ENCODE peak calls at places on chromosomes 3 and 15, in nine cellular contexts. F is fibroblast of mammary gland; M is Calu3; X is cardiac fibroblast; V is transverse colon; U is CD4-positive, alpha-beta T cell; T is pancreas; B is ovary; L is esophagus muscularis mucosa. O is an unnamed sample.

GRCh38 chr15:66654718-66655375 is 47.2 kb upstream of the SMAD6 start:
- DNase-seq in F (no peak), M (peak), X (no peak), V (no peak), U (no peak), T (no peak), B (peak), L (no peak), O (no peak)

GRCh38 chr3:112582242-112582874 is 20.5 kb downstream of the SLC35A5 start:
- DNase-seq in F (peak), M (peak), X (peak), V (no peak), U (no peak), T (no peak), B (peak), L (no peak), O (peak)

GRCh38 chr3:161171113-161171512 is 50.0 kb upstream of the NMD3 start:
- DNase-seq in F (peak), M (no peak), X (peak), V (no peak), U (no peak), T (no peak), B (peak), L (no peak), O (no peak)

GRCh38 chr15:74784854-74785715 is 3.2 kb downstream of the CSK start:
- DNase-seq in F (no peak), M (no peak), X (no peak), V (no peak), U (no peak), T (no peak), B (no peak), L (no peak), O (no peak)

GRCh38 chr3:48435774-48436476 is 4.0 kb downstream of the CCDC51 start:
- DNase-seq in F (peak), M (peak), X (peak), V (peak), U (peak), T (peak), B (peak), L (no peak), O (peak)

GRCh38 chr3:155242342-155242741 is 51.1 kb downstream of the STRIT1 start:
- DNase-seq in F (peak), M (no peak), X (peak), V (no peak), U (no peak), T (no peak), B (no peak), L (no peak), O (no peak)

GRCh38 chr15:39704235-39704634 is 78.4 kb downstream of the FSIP1 start:
- DNase-seq in F (no peak), M (no peak), X (no peak), V (no peak), U (no peak), T (no peak), B (no peak), L (no peak), O (no peak)

GRCh38 chr3:61725851-61726333 is 164.5 kb downstream of the PTPRG start:
- DNase-seq in F (peak), M (no peak), X (peak), V (no peak), U (no peak), T (no peak), B (no peak), L (no peak), O (no peak)

GRCh38 chr15:75198560-75199346 is 2.9 kb upstream of the C15orf39 start:
- DNase-seq in F (peak), M (no peak), X (peak), V (peak), U (no peak), T (no peak), B (no peak), L (no peak), O (no peak)

GRCh38 chr3:59817511-59817910 is 767.7 kb upstream of the CFAP20DC start:
- DNase-seq in F (no peak), M (no peak), X (no peak), V (no peak), U (no peak), T (no peak), B (no peak), L (no peak), O (no peak)

GRCh38 chr15:98745650-98746374 is 97.5 kb downstream of the IGF1R start:
- DNase-seq in F (no peak), M (no peak), X (peak), V (no peak), U (no peak), T (no peak), B (no peak), L (no peak), O (no peak)

GRCh38 chr3:190081387-190081786 is 39.3 kb downstream of the P3H2 start:
- DNase-seq in F (no peak), M (no peak), X (no peak), V (no peak), U (no peak), T (no peak), B (no peak), L (no peak), O (no peak)

GRCh38 chr3:129326591-129326990 is 47.9 kb downstream of the HMCES start:
- DNase-seq in F (no peak), M (no peak), X (no peak), V (no peak), U (no peak), T (no peak), B (no peak), L (no peak), O (no peak)

GRCh38 chr3:134309987-134310700 is 59.5 kb upstream of the RYK start:
- DNase-seq in F (no peak), M (no peak), X (no peak), V (peak), U (no peak), T (no peak), B (no peak), L (no peak), O (no peak)

GRCh38 chr3:51940648-51941421 is 869 bp downstream of the RRP9 start:
- DNase-seq in F (peak), M (no peak), X (peak), V (no peak), U (no peak), T (no peak), B (no peak), L (no peak), O (no peak)

GRCh38 chr3:99918720-99919119 is 101.1 kb downstream of the CMSS1 start:
- DNase-seq in F (no peak), M (no peak), X (peak), V (no peak), U (no peak), T (no peak), B (no peak), L (no peak), O (no peak)

GRCh38 chr3:46420931-46421330 is 13.9 kb downstream of the CCRL2 start:
- DNase-seq in F (no peak), M (no peak), X (no peak), V (no peak), U (no peak), T (no peak), B (no peak), L (no peak), O (no peak)

GRCh38 chr3:52873433-52874159 is 23.8 kb downstream of the STIMATE start:
- DNase-seq in F (peak), M (no peak), X (peak), V (no peak), U (no peak), T (no peak), B (no peak), L (no peak), O (peak)

GRCh38 chr3:11544413-11545181 is 99.1 kb downstream of the VGLL4 start:
- DNase-seq in F (peak), M (peak), X (peak), V (no peak), U (no peak), T (no peak), B (no peak), L (no peak), O (peak)

GRCh38 chr3:32105291-32106131 is 909 bp upstream of the GPD1L start:
- DNase-seq in F (peak), M (peak), X (no peak), V (peak), U (no peak), T (no peak), B (no peak), L (no peak), O (no peak)

GRCh38 chr3:48130321-48130881 is 57.8 kb downstream of the CDC25A start:
- DNase-seq in F (peak), M (no peak), X (peak), V (peak), U (no peak), T (no peak), B (peak), L (no peak), O (no peak)

GRCh38 chr3:119586707-119587317 is 7.5 kb downstream of the ADPRH start:
- DNase-seq in F (no peak), M (no peak), X (no peak), V (no peak), U (no peak), T (no peak), B (no peak), L (no peak), O (no peak)

GRCh38 chr15:78811124-78811824 is at the start of gene ADAMTS7:
- DNase-seq in F (peak), M (peak), X (peak), V (peak), U (peak), T (peak), B (peak), L (no peak), O (peak)

DNA sequence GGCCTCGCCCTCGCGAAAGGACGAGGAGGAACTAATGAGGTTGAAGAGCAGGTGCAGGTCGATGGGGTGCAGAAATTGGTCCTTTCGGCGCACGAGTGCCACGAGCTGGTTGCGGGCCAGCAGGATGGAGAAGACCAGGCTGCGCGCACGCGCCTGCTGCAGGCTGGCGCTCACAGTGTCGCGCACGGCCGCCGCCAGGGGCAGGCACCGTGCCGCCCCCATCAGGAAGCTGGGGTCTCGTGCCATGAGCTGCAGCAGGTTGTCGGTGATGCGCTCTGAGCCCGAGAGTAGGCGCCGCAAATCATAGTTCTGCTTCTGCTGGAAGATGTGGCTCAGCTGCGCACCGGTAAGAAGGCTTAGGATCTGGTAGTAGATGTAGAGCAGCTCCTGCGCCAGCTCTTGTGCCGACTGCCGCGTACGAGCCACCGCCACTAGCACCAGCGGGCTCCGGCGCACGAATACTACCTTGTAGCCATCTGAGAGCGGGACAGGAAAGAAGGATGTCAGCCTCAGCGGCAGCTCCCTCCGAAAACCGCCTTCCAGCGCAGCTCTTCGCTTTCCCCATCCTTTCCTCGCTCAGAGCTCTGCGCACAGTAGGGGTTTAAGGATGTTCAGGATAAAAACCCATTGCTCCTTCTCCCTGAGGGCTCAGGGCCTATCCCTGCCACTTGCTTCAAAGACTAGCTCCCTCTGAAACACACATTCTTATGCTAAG is 6.9 kb upstream of the MST1R start:
- DNase-seq in F (no peak), M (no peak), X (no peak), V (no peak), U (no peak), T (no peak), B (no peak), L (no peak), O (peak)
- TF ChIP-seq CTCF in F (no peak), M (no peak), X (no peak), V (no peak), U (no peak), T (no peak), B (no peak), L (no peak), O (no peak)

GRCh38 chr15:29935296-29936020 is 113.2 kb upstream of the TJP1 start:
- DNase-seq in F (peak), M (peak), X (no peak), V (peak), U (no peak), T (no peak), B (no peak), L (no peak), O (no peak)
- TF ChIP-seq CTCF in F (peak), M (no peak), X (peak), V (peak), U (no peak), T (no peak), B (no peak), L (no peak), O (no peak)

GRCh38 chr3:140093742-140094141 is 158.8 kb downstream of the CLSTN2 start:
- DNase-seq in F (peak), M (peak), X (peak), V (peak), U (no peak), T (peak), B (peak), L (no peak), O (no peak)

GRCh38 chr3:140089403-140090072 is 154.6 kb downstream of the CLSTN2 start:
- DNase-seq in F (no peak), M (no peak), X (no peak), V (no peak), U (no peak), T (no peak), B (no peak), L (no peak), O (no peak)

GRCh38 chr3:140096037-140096436 is 161.1 kb downstream of the CLSTN2 start:
- DNase-seq in F (no peak), M (no peak), X (no peak), V (no peak), U (no peak), T (no peak), B (no peak), L (no peak), O (no peak)

GRCh38 chr3:140091143-140091542 is 156.2 kb downstream of the CLSTN2 start:
- DNase-seq in F (no peak), M (no peak), X (no peak), V (no peak), U (no peak), T (no peak), B (no peak), L (no peak), O (no peak)

DNA sequence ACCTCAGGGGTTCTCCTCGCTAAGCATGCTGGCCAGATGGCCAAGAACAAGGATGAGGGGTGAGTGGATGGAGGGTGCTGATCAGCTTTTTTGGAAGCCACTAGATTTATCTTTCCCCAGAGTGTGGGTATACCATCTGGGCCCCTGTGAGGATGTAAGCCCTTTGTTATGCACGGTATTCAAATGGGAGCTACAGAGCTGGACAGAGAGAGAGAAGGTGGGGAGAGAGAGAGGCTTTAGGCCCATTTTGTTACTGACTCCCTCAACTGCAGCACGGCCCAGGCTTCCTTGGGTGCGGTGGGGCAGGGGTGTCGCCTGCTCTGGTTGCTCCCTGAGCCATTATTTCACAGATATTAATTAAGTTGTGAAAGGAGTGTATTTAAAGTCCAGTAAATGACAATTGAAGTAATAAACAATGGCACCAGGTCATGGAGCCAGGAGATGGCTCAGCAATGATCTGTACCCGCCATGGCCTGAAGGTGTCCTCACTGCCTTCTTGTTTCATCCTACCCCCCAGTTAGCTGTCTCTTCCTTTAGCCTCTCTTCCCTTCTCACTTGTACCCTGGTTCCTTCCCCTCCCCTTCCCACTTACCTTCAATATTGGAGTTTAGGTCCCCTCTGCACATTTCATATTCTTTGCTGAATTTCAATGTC is 158.0 kb downstream of the CLSTN2 start:
- DNase-seq in F (peak), M (no peak), X (no peak), V (no peak), U (no peak), T (no peak), B (no peak), L (no peak), O (no peak)
- TF ChIP-seq CTCF in F (peak), M (no peak), X (no peak), V (no peak), U (no peak), T (no peak), B (no peak), L (no peak), O (no peak)

DNA sequence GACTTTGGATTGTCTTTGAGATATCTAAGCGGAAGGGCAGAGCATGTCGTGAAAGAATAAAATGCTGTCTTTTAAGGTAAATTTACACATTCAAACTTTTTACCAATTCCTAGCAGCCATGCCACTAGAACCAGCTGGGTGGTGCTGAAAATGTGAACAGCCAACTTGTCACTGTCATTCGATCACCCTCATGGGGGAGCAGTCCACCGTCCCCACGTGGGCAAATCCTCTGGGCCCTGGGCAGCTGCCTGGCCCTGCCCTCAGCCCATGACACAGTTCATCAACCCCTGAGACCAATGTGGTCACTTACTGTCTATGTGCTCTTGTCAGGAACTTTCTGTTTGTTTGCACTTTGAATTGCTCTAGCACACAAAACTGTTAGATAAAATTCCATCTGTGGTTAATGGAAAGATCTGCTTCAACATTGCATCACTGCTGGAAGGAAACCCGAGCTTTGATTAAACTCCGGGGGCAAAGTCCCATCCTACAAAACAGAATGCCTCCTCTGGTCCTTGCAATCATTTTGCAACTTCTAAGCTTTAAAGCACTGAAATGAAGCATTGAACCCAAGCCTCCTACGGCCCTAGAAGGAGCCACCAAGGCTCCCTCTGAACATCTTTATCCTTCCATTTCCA is 50.1 kb downstream of the PCSK6 start:
- DNase-seq in F (peak), M (peak), X (peak), V (no peak), U (no peak), T (no peak), B (no peak), L (no peak), O (no peak)
- TF ChIP-seq CTCF in F (no peak), M (no peak), X (no peak), V (no peak), U (no peak), T (no peak), B (no peak), L (no peak), O (no peak)

DNA sequence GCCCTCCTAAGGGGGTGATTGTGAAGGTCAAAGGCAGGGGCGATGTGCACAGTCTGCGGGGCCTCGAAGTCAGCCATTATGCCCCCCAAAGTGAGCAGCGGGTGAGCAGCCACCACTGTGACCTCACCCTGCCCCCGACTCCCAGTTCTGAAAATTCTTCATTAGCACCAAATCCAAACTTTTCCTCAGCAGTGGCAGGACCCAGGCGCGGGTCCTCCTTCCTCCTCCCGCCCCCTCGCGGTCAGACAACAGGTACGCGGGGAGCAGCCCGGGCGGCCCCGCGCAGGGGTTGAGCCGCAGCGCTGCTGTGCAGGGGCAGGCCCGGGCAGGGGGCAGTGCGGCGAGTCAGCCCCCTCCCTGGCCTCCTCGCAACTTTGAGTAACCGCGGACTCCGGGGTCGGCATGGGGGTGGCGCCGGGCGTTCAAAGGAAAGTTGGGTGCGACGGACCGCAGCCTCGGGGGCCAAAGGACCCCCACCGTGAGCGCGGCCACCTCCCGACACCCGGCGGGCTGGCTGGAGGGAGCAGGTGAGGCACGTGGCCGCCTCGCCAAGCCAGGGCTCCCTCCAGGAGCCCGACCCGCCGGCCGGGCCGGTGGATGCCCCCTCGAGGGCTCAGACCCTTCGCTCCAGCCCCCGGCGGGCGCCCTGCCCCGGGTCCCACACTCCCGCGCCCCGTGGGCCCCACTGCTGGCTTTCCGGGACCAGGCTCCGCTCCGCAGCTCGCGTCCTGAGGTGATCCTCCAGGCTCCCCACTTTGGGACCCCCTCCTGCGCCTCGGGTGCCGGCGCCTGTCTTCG is 49.4 kb upstream of the CCDC174 start:
- DNase-seq in F (no peak), M (peak), X (no peak), V (no peak), U (no peak), T (no peak), B (no peak), L (no peak), O (no peak)
- TF ChIP-seq CTCF in F (no peak), M (no peak), X (no peak), V (no peak), U (no peak), T (no peak), B (no peak), L (no peak), O (peak)